ENCODE peak calls at places on chromosome 21, in nine cellular contexts. T, I, L, G, F, S, V, Z and B are unnamed samples.

GRCh38 chr21:43364851-43365424 is 62.0 kb downstream of the SIK1 start:
- DNase-seq in T (peak; percentile 29), I (peak; percentile 79), L (no peak), G (no peak), F (no peak), S (no peak), V (no peak), Z (no peak), B (no peak)

GRCh38 chr21:26883768-26884167 is 38.6 kb upstream of the ADAMTS1 start:
- DNase-seq in T (no peak), I (no peak), L (no peak), G (no peak), F (no peak), S (no peak), V (no peak), Z (no peak), B (no peak)

GRCh38 chr21:41631564-41632461 is 123.9 kb upstream of the TMPRSS2 start:
- DNase-seq in T (no peak), I (peak; percentile 89), L (no peak), G (no peak), F (peak; percentile 91), S (peak; percentile 67), V (no peak), Z (no peak), B (no peak)

GRCh38 chr21:31397515-31397926 is 53.5 kb upstream of the TIAM1 start:
- DNase-seq in T (no peak), I (no peak), L (no peak), G (no peak), F (no peak), S (no peak), V (no peak), Z (no peak), B (no peak)

GRCh38 chr21:39881661-39882060 is 14.4 kb downstream of the PCP4 start:
- DNase-seq in T (no peak), I (no peak), L (no peak), G (no peak), F (no peak), S (no peak), V (no peak), Z (no peak), B (no peak)

GRCh38 chr21:38777521-38777920 is 28.2 kb upstream of the ETS2 start:
- DNase-seq in T (no peak), I (no peak), L (no peak), G (no peak), F (no peak), S (no peak), V (no peak), Z (no peak), B (no peak)

GRCh38 chr21:42472521-42472920 is 23.5 kb downstream of the RSPH1 start:
- DNase-seq in T (no peak), I (no peak), L (no peak), G (no peak), F (no peak), S (no peak), V (no peak), Z (no peak), B (no peak)

GRCh38 chr21:32021319-32022027 is 148.7 kb downstream of the HUNK start:
- DNase-seq in T (no peak), I (no peak), L (peak; percentile 83), G (peak; percentile 78), F (no peak), S (no peak), V (no peak), Z (peak; percentile 24), B (no peak)

GRCh38 chr21:16912075-16912474 is 600.8 kb upstream of the CXADR start:
- DNase-seq in T (no peak), I (no peak), L (no peak), G (no peak), F (peak; percentile 12), S (no peak), V (no peak), Z (no peak), B (no peak)

GRCh38 chr21:42376338-42376982 is 10.1 kb upstream of the TFF1 start:
- DNase-seq in T (no peak), I (peak; percentile 69), L (no peak), G (no peak), F (no peak), S (no peak), V (no peak), Z (no peak), B (no peak)

GRCh38 chr21:42513985-42514882 is 582 bp downstream of the SLC37A1 start:
- DNase-seq in T (peak; percentile 51), I (peak; percentile 93), L (peak; percentile 63), G (peak; percentile 72), F (peak; percentile 42), S (no peak), V (peak; percentile 70), Z (peak; percentile 55), B (no peak)

GRCh38 chr21:15289896-15290841 is 225.4 kb upstream of the NRIP1 start:
- DNase-seq in T (peak; percentile 46), I (peak; percentile 77), L (peak; percentile 64), G (no peak), F (no peak), S (peak; percentile 44), V (peak; percentile 79), Z (peak; percentile 31), B (peak; percentile 41)

GRCh38 chr21:16117851-16118592 is 388.2 kb downstream of the USP25 start:
- DNase-seq in T (no peak), I (no peak), L (no peak), G (no peak), F (no peak), S (no peak), V (no peak), Z (no peak), B (no peak)

GRCh38 chr21:39116761-39117425 is 66.4 kb downstream of the PSMG1 start:
- DNase-seq in T (no peak), I (no peak), L (no peak), G (no peak), F (no peak), S (no peak), V (no peak), Z (no peak), B (no peak)

GRCh38 chr21:25639922-25640670 is 1.0 kb downstream of the JAM2 start:
- DNase-seq in T (peak; percentile 56), I (peak; percentile 77), L (peak; percentile 54), G (peak; percentile 50), F (no peak), S (no peak), V (peak; percentile 65), Z (peak; percentile 53), B (no peak)

GRCh38 chr21:36113647-36114428 is 21.0 kb upstream of the CBR3 start:
- DNase-seq in T (no peak), I (peak; percentile 88), L (no peak), G (no peak), F (peak; percentile 67), S (peak; percentile 88), V (no peak), Z (no peak), B (peak; percentile 80)

GRCh38 chr21:46329796-46330195 is 5.8 kb downstream of the PCNT start:
- DNase-seq in T (no peak), I (no peak), L (no peak), G (no peak), F (no peak), S (no peak), V (no peak), Z (no peak), B (no peak)
- H3K36me3 ChIP-seq in T (peaks cover 9% of the 10 kb centered on the region), I (peaks cover 61% of the 10 kb centered on the region), L (peaks cover 62% of the 10 kb centered on the region), G (peaks cover 3% of the 10 kb centered on the region), F (no peaks in the 10 kb centered on the region), S (peaks cover 9% of the 10 kb centered on the region), V (no peaks in the 10 kb centered on the region), Z (no peaks in the 10 kb centered on the region), B (no peaks in the 10 kb centered on the region)

GRCh38 chr21:37188825-37189224 is 78.3 kb downstream of the VPS26C start:
- DNase-seq in T (no peak), I (no peak), L (no peak), G (no peak), F (no peak), S (no peak), V (no peak), Z (no peak), B (no peak)
- H3K36me3 ChIP-seq in T (peaks cover 43% of the 10 kb centered on the region), I (peaks cover 89% of the 10 kb centered on the region), L (peaks cover 99% of the 10 kb centered on the region), G (peaks cover 2% of the 10 kb centered on the region), F (no peaks in the 10 kb centered on the region), S (peaks cover 22% of the 10 kb centered on the region), V (peaks cover 5% of the 10 kb centered on the region), Z (no peaks in the 10 kb centered on the region), B (no peaks in the 10 kb centered on the region)

GRCh38 chr21:37223804-37224345 is 43.3 kb downstream of the VPS26C start:
- DNase-seq in T (no peak), I (no peak), L (no peak), G (no peak), F (no peak), S (no peak), V (no peak), Z (no peak), B (no peak)
- H3K36me3 ChIP-seq in T (peaks cover 41% of the 10 kb centered on the region), I (peaks cover 60% of the 10 kb centered on the region), L (peaks cover 60% of the 10 kb centered on the region), G (peaks cover 12% of the 10 kb centered on the region), F (no peaks in the 10 kb centered on the region), S (peaks cover 25% of the 10 kb centered on the region), V (peaks cover 3% of the 10 kb centered on the region), Z (no peaks in the 10 kb centered on the region), B (peaks cover 3% of the 10 kb centered on the region)

DNA sequence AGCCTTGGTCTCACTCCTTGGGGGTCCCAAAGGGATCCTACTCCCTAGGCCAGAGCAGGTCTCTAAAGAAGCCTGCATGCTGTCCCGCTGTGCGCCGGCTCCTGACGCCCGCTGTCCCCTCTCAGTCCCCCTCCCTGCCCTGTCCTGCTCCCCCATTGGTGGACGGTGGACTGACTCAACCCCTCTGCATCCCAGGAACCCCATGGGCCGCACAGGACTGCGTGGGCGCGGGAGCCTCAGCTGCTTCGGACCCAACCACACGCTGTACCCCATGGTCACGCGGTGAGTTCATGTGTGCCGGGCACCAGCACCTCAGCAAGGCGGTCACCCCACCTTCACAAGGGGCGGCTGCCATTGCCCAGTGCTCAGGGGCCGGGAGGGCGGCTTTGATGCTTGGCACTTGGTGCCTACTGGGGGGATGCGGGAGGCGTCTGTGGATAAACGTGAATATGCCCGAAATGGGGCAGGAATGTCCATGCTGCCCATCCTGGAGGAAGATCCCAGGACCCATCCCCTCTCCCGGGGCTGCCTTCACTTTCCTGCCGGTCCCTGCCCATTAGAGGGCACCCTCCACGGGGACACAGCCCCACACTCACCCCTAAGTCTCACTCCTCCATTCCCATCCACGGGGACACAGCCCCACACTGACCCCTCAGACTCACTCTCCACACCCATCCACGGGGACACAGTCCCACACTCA is 20.2 kb upstream of the LRRC3 start:
- DNase-seq in T (no peak), I (peak; percentile 51), L (no peak), G (peak; percentile 46), F (no peak), S (no peak), V (peak; percentile 38), Z (no peak), B (no peak)
- H3K36me3 ChIP-seq in T (no peaks in the 10 kb centered on the region), I (peaks cover 61% of the 10 kb centered on the region), L (no peaks in the 10 kb centered on the region), G (no peaks in the 10 kb centered on the region), F (no peaks in the 10 kb centered on the region), S (no peaks in the 10 kb centered on the region), V (no peaks in the 10 kb centered on the region), Z (no peaks in the 10 kb centered on the region), B (no peaks in the 10 kb centered on the region)

DNA sequence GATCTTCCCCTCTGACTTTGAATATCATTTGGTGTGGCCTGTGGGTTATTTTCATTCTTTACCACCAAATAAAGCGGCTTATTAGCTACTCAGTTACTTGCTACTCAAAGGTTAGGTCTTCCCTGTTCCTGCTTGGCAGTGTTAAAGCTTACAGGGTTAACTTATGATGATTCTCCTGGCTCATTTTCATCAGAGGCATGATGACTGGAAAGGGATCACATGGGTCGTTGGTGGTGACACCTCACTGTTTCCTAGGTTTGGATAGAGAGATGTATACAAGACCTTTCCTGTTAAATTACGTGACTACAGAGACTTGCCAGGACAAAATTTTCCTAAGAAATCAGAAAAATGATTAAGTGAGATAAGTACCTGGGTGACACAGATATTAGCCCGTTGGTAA is 27.4 kb downstream of the MRPS6 start:
- DNase-seq in T (no peak), I (no peak), L (no peak), G (no peak), F (no peak), S (no peak), V (no peak), Z (no peak), B (no peak)
- H3K36me3 ChIP-seq in T (peaks cover 14% of the 10 kb centered on the region), I (peaks cover 16% of the 10 kb centered on the region), L (peaks cover 8% of the 10 kb centered on the region), G (peaks cover 8% of the 10 kb centered on the region), F (no peaks in the 10 kb centered on the region), S (peaks cover 8% of the 10 kb centered on the region), V (no peaks in the 10 kb centered on the region), Z (no peaks in the 10 kb centered on the region), B (no peaks in the 10 kb centered on the region)